ENCODE peak calls at places on chromosomes 11 and 22, in five cellular contexts. E, P, R, D and V are unnamed samples.

GRCh38 chr22:35537252-35537651 is 3.4 kb upstream of the RASD2 start:
- DNase-seq in E (no peak), P (no peak), R (no peak), D (no peak), V (no peak)

GRCh38 chr11:111526501-111526900 is 11.9 kb downstream of the HOATZ start:
- DNase-seq in E (peak; percentile 56), P (no peak), R (peak; percentile 59), D (no peak), V (no peak)

GRCh38 chr22:39292561-39293074 is 26.8 kb downstream of the RPL3 start:
- DNase-seq in E (no peak), P (peak; percentile 82), R (peak; percentile 87), D (peak; percentile 77), V (peak; percentile 93)

GRCh38 chr11:113137735-113138529 is 176.5 kb upstream of the TTC12 start:
- DNase-seq in E (no peak), P (no peak), R (no peak), D (no peak), V (no peak)

GRCh38 chr11:47577460-47578041 is 1.2 kb downstream of the KBTBD4 start:
- DNase-seq in E (no peak), P (no peak), R (no peak), D (no peak), V (no peak)

GRCh38 chr11:106840993-106841392 is 177.3 kb downstream of the GUCY1A2 start:
- DNase-seq in E (no peak), P (no peak), R (no peak), D (no peak), V (no peak)

GRCh38 chr11:119051440-119052162 is 5.4 kb downstream of the HYOU1 start:
- DNase-seq in E (no peak), P (no peak), R (no peak), D (no peak), V (no peak)

GRCh38 chr11:62353841-62354240 is 16.6 kb downstream of the ASRGL1 start:
- DNase-seq in E (no peak), P (no peak), R (peak; percentile 83), D (no peak), V (no peak)

GRCh38 chr11:72684236-72684912 is 10.2 kb upstream of the PDE2A start:
- DNase-seq in E (peak; percentile 61), P (peak; percentile 78), R (peak; percentile 82), D (peak; percentile 52), V (peak; percentile 44)

GRCh38 chr11:86523738-86524602 is 148.4 kb downstream of the ME3 start:
- DNase-seq in E (no peak), P (peak; percentile 78), R (peak; percentile 95), D (no peak), V (peak; percentile 91)

GRCh38 chr11:97615541-97615940 is 1225.7 kb downstream of the JRKL start:
- DNase-seq in E (no peak), P (no peak), R (no peak), D (no peak), V (no peak)

GRCh38 chr11:111334495-111335123 is 36.3 kb downstream of the POU2AF3 start:
- DNase-seq in E (no peak), P (peak; percentile 74), R (peak; percentile 61), D (no peak), V (no peak)

GRCh38 chr11:65421204-65422103 is 1.1 kb upstream of the NEAT1 start:
- DNase-seq in E (peak; percentile 91), P (peak; percentile 95), R (peak; percentile 97), D (peak; percentile 39), V (peak; percentile 87)

GRCh38 chr11:2390871-2391662 is 9.5 kb upstream of the TSSC4 start:
- DNase-seq in E (no peak), P (no peak), R (peak; percentile 34), D (peak; percentile 41), V (no peak)

GRCh38 chr22:30277547-30278344 is 11.1 kb upstream of the OSM start:
- DNase-seq in E (no peak), P (peak; percentile 68), R (peak; percentile 41), D (peak; percentile 48), V (no peak)

GRCh38 chr22:20571531-20572007 is 64.2 kb downstream of the MED15 start:
- DNase-seq in E (peak; percentile 39), P (no peak), R (peak; percentile 7), D (peak; percentile 70), V (no peak)

GRCh38 chr11:35005156-35005780 is 88.8 kb downstream of the PDHX start:
- DNase-seq in E (no peak), P (peak; percentile 26), R (peak; percentile 73), D (no peak), V (no peak)

GRCh38 chr22:24106385-24107381 is 74.6 kb upstream of the SUSD2 start:
- DNase-seq in E (peak; percentile 54), P (no peak), R (no peak), D (peak; percentile 20), V (no peak)

GRCh38 chr11:22699388-22699787 is 33.0 kb downstream of the GAS2 start:
- DNase-seq in E (no peak), P (no peak), R (no peak), D (no peak), V (no peak)

GRCh38 chr22:23070418-23071162 is at the start of gene GNAZ:
- DNase-seq in E (no peak), P (peak; percentile 51), R (no peak), D (peak; percentile 82), V (no peak)

GRCh38 chr11:35750981-35751663 is 88.5 kb downstream of the TRIM44 start:
- DNase-seq in E (no peak), P (no peak), R (no peak), D (no peak), V (no peak)

GRCh38 chr11:66336234-66337102 is at the start of gene RIN1:
- DNase-seq in E (no peak), P (peak; percentile 85), R (peak; percentile 95), D (peak; percentile 84), V (peak; percentile 82)

DNA sequence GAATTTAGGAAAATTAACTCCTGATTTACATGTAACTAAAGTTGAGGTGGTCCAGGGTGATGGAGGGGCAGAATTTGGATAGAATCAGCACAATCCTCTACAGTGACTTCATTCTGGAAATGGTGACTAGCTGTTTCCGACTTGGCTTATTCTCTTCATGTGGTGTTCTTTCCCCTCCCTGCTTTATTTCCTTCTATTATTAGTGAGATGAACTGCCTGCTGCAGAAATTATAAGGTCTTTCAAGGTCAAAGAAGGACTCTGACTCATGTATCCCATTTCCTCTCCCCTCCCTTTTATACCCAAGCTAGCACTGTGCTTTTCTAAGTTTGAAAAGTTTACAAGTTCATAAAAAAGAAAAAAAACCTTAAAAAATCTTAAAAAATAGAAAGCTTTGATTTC is 12.2 kb upstream of the MRPL17 start:
- DNase-seq in E (no peak), P (no peak), R (no peak), D (no peak), V (no peak)
- TF ChIP-seq EZH2phosphoT487 in E (no peak), P (no peak), R (no peak), D (no peak), V (no peak)

GRCh38 chr22:43006016-43006505 is 8.9 kb downstream of the PACSIN2 start:
- DNase-seq in E (no peak), P (no peak), R (no peak), D (no peak), V (no peak)

GRCh38 chr22:43006753-43007152 is 8.2 kb downstream of the PACSIN2 start:
- DNase-seq in E (no peak), P (peak; percentile 44), R (no peak), D (no peak), V (no peak)

GRCh38 chr22:43005106-43005505 is 9.8 kb downstream of the PACSIN2 start:
- DNase-seq in E (no peak), P (no peak), R (no peak), D (no peak), V (no peak)

GRCh38 chr22:43002198-43002577 is 12.8 kb downstream of the PACSIN2 start:
- DNase-seq in E (no peak), P (no peak), R (peak; percentile 74), D (no peak), V (no peak)

DNA sequence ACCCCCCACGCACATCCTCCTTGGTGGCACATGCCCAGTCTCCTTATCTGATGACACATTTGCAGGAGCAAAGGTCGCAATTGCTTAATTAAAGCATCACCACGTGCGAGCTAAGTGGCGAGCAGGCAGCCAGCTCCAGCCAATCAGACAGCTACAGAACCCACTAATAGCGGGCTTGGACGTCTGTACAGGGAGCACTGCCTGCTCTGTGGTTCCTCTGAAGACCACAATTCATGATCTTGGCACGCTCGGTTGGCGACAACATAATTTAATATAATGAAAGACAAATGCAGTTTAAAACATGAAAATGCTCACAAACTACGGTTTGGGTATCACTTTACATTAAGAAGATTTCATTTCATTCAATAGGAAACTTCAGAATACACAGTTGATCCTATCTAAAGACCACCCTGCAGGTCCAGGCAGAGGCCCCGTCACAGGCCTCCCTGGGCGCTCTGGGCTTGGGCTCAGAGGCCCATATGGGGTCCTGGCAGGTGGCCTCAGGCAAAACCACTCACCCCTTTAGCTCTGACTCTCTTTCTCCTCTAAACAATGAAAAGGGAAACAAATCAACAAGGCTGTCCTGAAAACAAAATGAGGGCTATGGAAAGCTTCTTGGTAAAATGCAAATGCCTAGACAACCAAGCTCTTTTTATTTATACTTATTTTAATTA is 10.4 kb downstream of the PACSIN2 start:
- DNase-seq in E (no peak), P (peak; percentile 66), R (no peak), D (no peak), V (no peak)
- TF ChIP-seq EZH2phosphoT487 in E (no peak), P (no peak), R (no peak), D (no peak), V (no peak)

GRCh38 chr11:9428706-9429105 is 32.1 kb upstream of the ZNF143 start:
- DNase-seq in E (no peak), P (no peak), R (no peak), D (no peak), V (no peak)
- TF ChIP-seq EZH2phosphoT487 in E (no peak), P (no peak), R (no peak), D (no peak), V (no peak)

GRCh38 chr22:43923191-43923590 is 414 bp upstream of the PNPLA3 start:
- DNase-seq in E (no peak), P (no peak), R (no peak), D (no peak), V (no peak)

GRCh38 chr22:43923631-43924548 is at the start of gene PNPLA3:
- DNase-seq in E (no peak), P (peak; percentile 96), R (peak; percentile 66), D (peak; percentile 98), V (peak; percentile 57)

GRCh38 chr22:43919106-43919965 is 4.3 kb upstream of the PNPLA3 start:
- DNase-seq in E (no peak), P (no peak), R (peak; percentile 7), D (no peak), V (no peak)

GRCh38 chr22:43922123-43922522 is 1.5 kb upstream of the PNPLA3 start:
- DNase-seq in E (no peak), P (no peak), R (no peak), D (peak; percentile 24), V (no peak)

DNA sequence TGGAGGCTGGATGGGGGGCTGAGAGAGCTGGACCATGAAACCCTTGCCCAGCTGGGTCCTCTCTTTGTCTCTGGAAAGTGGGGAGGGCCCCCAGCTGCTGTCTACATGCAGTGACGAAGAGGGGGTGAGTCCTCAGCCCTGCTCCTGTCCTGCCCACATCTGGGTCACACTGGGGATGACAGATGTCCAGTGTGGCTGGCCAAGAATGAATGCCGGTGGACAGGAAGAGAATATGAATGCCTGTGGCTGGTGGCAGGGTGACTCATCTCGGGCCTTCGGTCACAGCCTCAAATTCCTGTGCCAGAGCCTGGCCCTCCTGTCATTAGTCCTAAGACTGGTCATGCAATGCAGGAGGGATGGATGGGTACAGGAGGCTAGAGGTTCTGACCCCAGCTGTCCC is 2.2 kb upstream of the PNPLA3 start:
- DNase-seq in E (no peak), P (no peak), R (peak; percentile 73), D (no peak), V (peak; percentile 52)
- TF ChIP-seq EZH2phosphoT487 in E (no peak), P (no peak), R (no peak), D (no peak), V (no peak)